ENCODE peak calls at places on chromosome 21, in five cellular contexts. A is activated CD4-positive, alpha-beta memory T cell treated with anti-CD3 and anti-CD28 coated beads, Interleukin-2, amount 10 ng/mL, durations not matched to agents 7 days and 5 days; Q is 8988T; V is IMR-90; T is tibial artery. G is an unnamed sample.

GRCh38 chr21:34219334-34220020 is 144.3 kb upstream of the KCNE2 start:
- DNase-seq in A (no peak), Q (no peak), V (no peak), T (no peak), G (no peak)

GRCh38 chr21:42061195-42061865 is 9.8 kb upstream of the UMODL1 start:
- DNase-seq in V (no peak), A (peak; percentile 24), Q (no peak), T (peak; percentile 41), G (no peak)

GRCh38 chr21:23542097-23542496 is 2065.2 kb downstream of the MRPL39 start:
- DNase-seq in V (no peak), Q (no peak), A (no peak), T (no peak), G (no peak)

GRCh38 chr21:29360799-29361765 is 62.4 kb downstream of the BACH1 start:
- DNase-seq in A (no peak), Q (no peak), V (peak; percentile 40), T (no peak), G (no peak)

GRCh38 chr21:17611414-17612022 is 1.2 kb downstream of the BTG3 start:
- DNase-seq in V (peak; percentile 94), Q (peak; percentile 38), T (peak; percentile 82), A (peak; percentile 85), G (peak; percentile 93)

GRCh38 chr21:23463365-23463764 is 2143.9 kb downstream of the MRPL39 start:
- DNase-seq in Q (no peak), T (no peak), V (no peak), A (no peak), G (no peak)

GRCh38 chr21:39048064-39048463 is 135.2 kb downstream of the PSMG1 start:
- DNase-seq in T (no peak), Q (no peak), V (peak; percentile 4), A (no peak), G (peak; percentile 85)

GRCh38 chr21:38945536-38946245 is 140.0 kb downstream of the ETS2 start:
- DNase-seq in T (no peak), V (peak; percentile 58), A (no peak), Q (no peak), G (no peak)

GRCh38 chr21:40595806-40596205 is 251.2 kb downstream of the DSCAM start:
- DNase-seq in Q (no peak), T (no peak), A (no peak), V (no peak), G (no peak)

G was measured in fibroblast of pulmonary artery.